ENCODE peak calls at places on chromosome 19, in six cellular contexts. One of them, this sample, is unnamed.

GRCh38 chr19:1317274-1317673 is 31.6 kb downstream of the EFNA2 start:
- DNase-seq in HCT116: no peak
- DNase-seq in bronchial epithelial cell: no peak
- DNase-seq in tibial artery: no peak
- DNase-seq in hepatocyte: no peak
- DNase-seq in heart right ventricle: no peak
- DNase-seq in this sample: no peak

GRCh38 chr19:6402834-6403608 is 10.1 kb upstream of the GTF2F1 start:
- DNase-seq in heart right ventricle: no peak
- DNase-seq in HCT116: no peak
- DNase-seq in hepatocyte: peak
- DNase-seq in tibial artery: no peak
- DNase-seq in bronchial epithelial cell: no peak
- DNase-seq in this sample: peak

GRCh38 chr19:54081032-54081431 is at the start of gene TARM1:
- DNase-seq in HCT116: no peak
- DNase-seq in bronchial epithelial cell: no peak
- DNase-seq in hepatocyte: no peak
- DNase-seq in tibial artery: no peak
- DNase-seq in heart right ventricle: no peak
- DNase-seq in this sample: no peak

GRCh38 chr19:4043410-4043809 is 23.3 kb downstream of the ZBTB7A start:
- DNase-seq in bronchial epithelial cell: no peak
- DNase-seq in tibial artery: no peak
- DNase-seq in hepatocyte: no peak
- DNase-seq in HCT116: no peak
- DNase-seq in heart right ventricle: no peak
- DNase-seq in this sample: no peak

GRCh38 chr19:5804516-5805464 is at the start of gene NRTN:
- DNase-seq in HCT116: no peak
- DNase-seq in hepatocyte: peak
- DNase-seq in tibial artery: no peak
- DNase-seq in bronchial epithelial cell: no peak
- DNase-seq in heart right ventricle: no peak
- DNase-seq in this sample: no peak

GRCh38 chr19:42066075-42066754 is 3.8 kb downstream of the GRIK5 start:
- DNase-seq in bronchial epithelial cell: peak
- DNase-seq in HCT116: no peak
- DNase-seq in tibial artery: no peak
- DNase-seq in heart right ventricle: no peak
- DNase-seq in hepatocyte: no peak
- DNase-seq in this sample: no peak

GRCh38 chr19:4288091-4288777 is 9.2 kb downstream of the SHD start:
- DNase-seq in tibial artery: no peak
- DNase-seq in hepatocyte: no peak
- DNase-seq in bronchial epithelial cell: peak
- DNase-seq in heart right ventricle: no peak
- DNase-seq in HCT116: peak
- DNase-seq in this sample: no peak

GRCh38 chr19:10115392-10116084 is 4.0 kb downstream of the P2RY11 start:
- DNase-seq in hepatocyte: no peak
- DNase-seq in HCT116: no peak
- DNase-seq in heart right ventricle: no peak
- DNase-seq in bronchial epithelial cell: no peak
- DNase-seq in tibial artery: no peak
- DNase-seq in this sample: no peak

GRCh38 chr19:43460362-43461016 is 4.9 kb downstream of the LYPD3 start:
- DNase-seq in HCT116: no peak
- DNase-seq in hepatocyte: no peak
- DNase-seq in tibial artery: no peak
- DNase-seq in heart right ventricle: no peak
- DNase-seq in bronchial epithelial cell: no peak
- DNase-seq in this sample: no peak

GRCh38 chr19:19132912-19133311 is 5.4 kb downstream of the TMEM161A start:
- DNase-seq in heart right ventricle: no peak
- DNase-seq in tibial artery: no peak
- DNase-seq in HCT116: no peak
- DNase-seq in hepatocyte: no peak
- DNase-seq in bronchial epithelial cell: no peak
- DNase-seq in this sample: no peak

GRCh38 chr19:19134687-19135158 is 3.6 kb downstream of the TMEM161A start:
- DNase-seq in bronchial epithelial cell: no peak
- DNase-seq in hepatocyte: peak
- DNase-seq in heart right ventricle: peak
- DNase-seq in HCT116: no peak
- DNase-seq in tibial artery: no peak
- DNase-seq in this sample: no peak

GRCh38 chr19:19137556-19138109 is 645 bp downstream of the TMEM161A start:
- DNase-seq in tibial artery: no peak
- DNase-seq in hepatocyte: no peak
- DNase-seq in heart right ventricle: no peak
- DNase-seq in bronchial epithelial cell: no peak
- DNase-seq in HCT116: no peak
- DNase-seq in this sample: no peak

GRCh38 chr19:19133985-19134384 is 4.3 kb downstream of the TMEM161A start:
- DNase-seq in tibial artery: no peak
- DNase-seq in hepatocyte: no peak
- DNase-seq in bronchial epithelial cell: no peak
- DNase-seq in HCT116: no peak
- DNase-seq in heart right ventricle: no peak
- DNase-seq in this sample: no peak

DNA sequence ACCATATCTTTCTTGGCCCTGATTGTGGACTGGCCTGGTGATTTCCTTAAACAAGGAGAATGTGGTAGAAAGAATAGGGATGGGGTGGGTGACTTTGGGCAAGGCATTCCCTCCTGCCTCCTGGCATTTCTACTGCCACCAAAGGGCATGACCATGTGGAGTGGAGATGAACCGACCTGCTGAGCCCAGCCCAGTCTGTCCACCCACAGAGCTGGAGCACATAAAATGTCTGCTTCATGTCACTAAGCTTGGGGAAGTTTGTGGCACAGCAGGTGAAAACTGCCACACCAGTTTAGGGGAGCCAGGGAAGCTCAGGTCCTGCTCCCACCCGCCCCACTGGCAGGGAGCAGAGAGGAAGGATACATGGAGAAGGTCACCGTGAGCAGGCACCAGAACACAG is 6.3 kb downstream of the TMEM161A start:
- DNase-seq in bronchial epithelial cell: no peak
- DNase-seq in heart right ventricle: no peak
- DNase-seq in tibial artery: no peak
- DNase-seq in hepatocyte: no peak
- DNase-seq in HCT116: no peak
- DNase-seq in this sample: no peak
- H3K4me3 ChIP-seq in bronchial epithelial cell: no peak
- H3K4me3 ChIP-seq in heart right ventricle: no peak
- H3K4me3 ChIP-seq in tibial artery: no peak
- H3K4me3 ChIP-seq in hepatocyte: no peak
- H3K4me3 ChIP-seq in HCT116: no peak
- H3K4me3 ChIP-seq in this sample: no peak

DNA sequence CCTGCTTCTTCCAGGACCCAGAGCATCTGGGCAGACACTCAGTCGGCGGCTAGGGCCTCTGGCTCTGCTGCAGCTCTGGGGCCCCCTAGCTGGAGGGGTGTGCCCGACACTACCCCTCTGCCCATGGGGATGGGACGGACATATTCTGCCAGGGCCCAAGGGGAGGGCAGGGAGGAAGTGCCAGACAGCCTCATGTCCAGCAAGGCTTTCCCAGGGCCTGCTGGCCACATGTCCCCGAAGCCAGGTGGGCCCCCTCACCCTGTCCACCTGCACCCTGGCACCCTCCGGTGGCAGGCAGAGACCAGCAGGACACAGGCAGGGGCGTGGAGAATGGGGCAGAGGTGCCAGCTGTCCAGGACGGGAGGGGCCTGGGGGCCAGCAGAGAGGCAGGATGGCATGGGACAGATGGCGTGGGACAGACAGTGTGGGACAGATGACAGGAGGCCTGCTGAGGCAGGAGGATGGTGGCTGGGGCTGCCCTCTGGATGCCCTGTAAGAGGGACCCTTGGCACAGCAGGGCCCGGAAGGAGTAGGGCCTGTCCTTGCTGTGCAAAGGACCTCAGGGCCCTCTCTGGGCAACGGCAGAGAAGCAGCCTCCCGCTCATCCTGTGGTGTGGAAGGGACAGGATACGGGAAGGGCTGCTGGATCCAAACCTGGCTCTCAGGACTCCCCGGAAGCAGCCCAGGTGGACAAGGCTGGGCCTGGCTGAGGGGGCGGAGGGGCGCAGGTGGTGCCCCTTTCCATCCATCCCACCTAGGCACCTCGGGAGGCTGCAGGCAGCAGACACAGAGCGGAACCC is 29.1 kb downstream of the CEBPG start:
- DNase-seq in tibial artery: peak
- DNase-seq in HCT116: no peak
- DNase-seq in heart right ventricle: no peak
- DNase-seq in bronchial epithelial cell: no peak
- DNase-seq in hepatocyte: no peak
- DNase-seq in this sample: no peak
- TF ChIP-seq CTCF in tibial artery: no peak
- TF ChIP-seq CTCF in HCT116: peak
- TF ChIP-seq CTCF in heart right ventricle: peak
- TF ChIP-seq CTCF in bronchial epithelial cell: peak
- TF ChIP-seq CTCF in hepatocyte: no peak
- TF ChIP-seq CTCF in this sample: no peak

GRCh38 chr19:38515906-38516305 is 82.4 kb downstream of the RYR1 start:
- DNase-seq in hepatocyte: no peak
- DNase-seq in heart right ventricle: no peak
- DNase-seq in bronchial epithelial cell: no peak
- DNase-seq in HCT116: no peak
- DNase-seq in tibial artery: no peak
- DNase-seq in this sample: no peak
- H3K4me3 ChIP-seq in hepatocyte: no peak
- H3K4me3 ChIP-seq in heart right ventricle: no peak
- H3K4me3 ChIP-seq in bronchial epithelial cell: no peak
- H3K4me3 ChIP-seq in HCT116: no peak
- H3K4me3 ChIP-seq in tibial artery: no peak
- H3K4me3 ChIP-seq in this sample: no peak

GRCh38 chr19:49431330-49431749 is 6.2 kb downstream of the GFY start:
- DNase-seq in HCT116: no peak
- DNase-seq in tibial artery: no peak
- DNase-seq in bronchial epithelial cell: no peak
- DNase-seq in hepatocyte: no peak
- DNase-seq in heart right ventricle: no peak
- DNase-seq in this sample: no peak

GRCh38 chr19:49430172-49430677 is 5.0 kb downstream of the GFY start:
- DNase-seq in hepatocyte: no peak
- DNase-seq in heart right ventricle: no peak
- DNase-seq in HCT116: no peak
- DNase-seq in tibial artery: no peak
- DNase-seq in bronchial epithelial cell: no peak
- DNase-seq in this sample: no peak

GRCh38 chr19:49432141-49433073 is 7.2 kb downstream of the GFY start:
- DNase-seq in HCT116: no peak
- DNase-seq in bronchial epithelial cell: no peak
- DNase-seq in hepatocyte: no peak
- DNase-seq in tibial artery: no peak
- DNase-seq in heart right ventricle: no peak
- DNase-seq in this sample: no peak

GRCh38 chr19:49428547-49429451 is 3.6 kb downstream of the GFY start:
- DNase-seq in HCT116: no peak
- DNase-seq in tibial artery: no peak
- DNase-seq in hepatocyte: no peak
- DNase-seq in bronchial epithelial cell: no peak
- DNase-seq in heart right ventricle: no peak
- DNase-seq in this sample: no peak

DNA sequence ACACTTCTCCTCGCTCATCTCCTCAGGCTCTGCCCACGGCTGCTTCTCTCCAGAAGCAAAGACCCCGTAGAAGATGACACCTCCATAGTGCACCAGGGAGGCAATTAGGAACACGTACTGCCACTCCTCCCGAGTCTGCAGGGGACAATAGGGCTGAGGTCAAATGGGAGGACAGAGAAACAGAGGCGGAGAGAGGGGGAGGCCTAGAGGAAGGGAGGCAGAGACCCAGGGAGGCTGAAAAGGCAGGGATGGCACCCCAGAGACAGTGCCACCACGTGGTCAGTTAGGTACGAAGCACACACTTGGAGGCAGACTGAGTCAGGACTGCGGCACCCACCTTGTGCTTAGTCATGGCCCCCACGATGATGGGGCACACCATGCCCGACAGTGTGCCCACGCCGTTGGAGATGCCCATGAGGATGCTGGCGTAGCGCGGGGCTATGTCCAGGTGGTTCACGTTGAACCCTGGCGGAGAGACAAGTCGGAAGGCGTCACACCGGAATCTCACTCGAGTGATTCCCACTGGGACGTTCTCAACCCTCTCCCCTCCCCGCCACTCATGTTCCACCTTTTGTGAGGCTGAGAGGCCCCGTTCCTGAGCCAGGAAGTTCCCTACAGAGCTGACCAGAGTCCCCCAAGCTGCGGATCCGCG is 5.6 kb downstream of the GFY start:
- DNase-seq in tibial artery: no peak
- DNase-seq in bronchial epithelial cell: no peak
- DNase-seq in hepatocyte: no peak
- DNase-seq in heart right ventricle: no peak
- DNase-seq in HCT116: no peak
- DNase-seq in this sample: peak
- TF ChIP-seq CTCF in tibial artery: no peak
- TF ChIP-seq CTCF in bronchial epithelial cell: peak
- TF ChIP-seq CTCF in hepatocyte: peak
- TF ChIP-seq CTCF in heart right ventricle: no peak
- TF ChIP-seq CTCF in HCT116: peak
- TF ChIP-seq CTCF in this sample: peak

DNA sequence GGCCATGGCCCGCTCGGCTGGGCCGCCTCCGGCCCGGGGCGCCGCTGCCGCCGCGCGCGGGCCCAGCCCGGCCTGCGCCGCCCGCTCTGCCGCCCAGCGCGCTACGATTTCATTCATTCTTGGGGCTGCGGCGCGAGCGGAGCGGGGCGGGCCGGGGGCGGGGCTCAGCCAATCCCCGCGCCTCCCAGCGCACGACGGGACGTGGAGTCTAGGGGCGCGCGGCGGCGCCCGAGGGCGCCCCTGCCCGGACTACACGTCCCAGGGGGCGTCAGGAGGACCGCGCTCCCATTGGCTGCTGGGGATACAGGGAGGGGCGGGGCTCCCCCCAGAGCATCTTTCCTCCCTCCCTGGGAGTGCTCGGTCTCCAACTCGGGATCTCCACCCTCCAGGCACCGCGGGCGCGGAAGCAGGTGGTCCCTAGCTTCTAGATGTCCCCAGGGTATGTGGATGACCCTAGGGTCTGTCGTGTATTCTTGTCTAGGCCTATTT is 5.6 kb upstream of the DPF1 start:
- DNase-seq in bronchial epithelial cell: peak
- DNase-seq in HCT116: peak
- DNase-seq in heart right ventricle: peak
- DNase-seq in hepatocyte: peak
- DNase-seq in tibial artery: no peak
- DNase-seq in this sample: peak
- H3K4me3 ChIP-seq in bronchial epithelial cell: no peak
- H3K4me3 ChIP-seq in HCT116: peak
- H3K4me3 ChIP-seq in heart right ventricle: no peak
- H3K4me3 ChIP-seq in hepatocyte: no peak
- H3K4me3 ChIP-seq in tibial artery: no peak
- H3K4me3 ChIP-seq in this sample: peak

GRCh38 chr19:37990362-37990761 is 83.4 kb downstream of the SIPA1L3 start:
- DNase-seq in bronchial epithelial cell: peak
- DNase-seq in heart right ventricle: no peak
- DNase-seq in tibial artery: no peak
- DNase-seq in HCT116: no peak
- DNase-seq in hepatocyte: no peak
- DNase-seq in this sample: no peak
- TF ChIP-seq CTCF in bronchial epithelial cell: peak
- TF ChIP-seq CTCF in heart right ventricle: no peak
- TF ChIP-seq CTCF in tibial artery: no peak
- TF ChIP-seq CTCF in HCT116: no peak
- TF ChIP-seq CTCF in hepatocyte: no peak
- TF ChIP-seq CTCF in this sample: no peak